ENCODE peak calls at places on chromosomes 16 and 17, in seven cellular contexts. O is kidney epithelial cell, R is breast epithelium, I is transverse colon, Y is heart left ventricle, B is HL-60, H is thoracic aorta. X is an unnamed sample.
A peak's percentile ranks its signal among the peaks of the same experiment; 100 is the strongest.

GRCh38 chr16:88636488-88637265 is 1.7 kb upstream of the IL17C start:
- DNase-seq in O (no peak), R (no peak), I (no peak), Y (no peak), B (no peak), H (no peak), X (no peak)

GRCh38 chr17:28551421-28552186 is 820 bp downstream of the UNC119 start:
- DNase-seq in O (no peak), R (no peak), I (no peak), Y (no peak), B (no peak), H (no peak), X (no peak)

GRCh38 chr17:57068222-57068658 is 16.8 kb upstream of the AKAP1 start:
- DNase-seq in O (no peak), R (no peak), I (no peak), Y (no peak), B (no peak), H (no peak), X (no peak)

GRCh38 chr16:17367932-17368331 is 102.8 kb downstream of the XYLT1 start:
- DNase-seq in O (no peak), R (no peak), I (peak; percentile 41), Y (no peak), B (no peak), H (no peak), X (no peak)

GRCh38 chr17:18066866-18067265 is 20.9 kb upstream of the DRG2 start:
- DNase-seq in O (no peak), R (no peak), I (no peak), Y (no peak), B (no peak), H (no peak), X (no peak)

GRCh38 chr17:3835410-3836229 is 10.4 kb downstream of the NCBP3 start:
- DNase-seq in O (no peak), R (no peak), I (no peak), Y (peak; percentile 68), B (peak; percentile 47), H (no peak), X (no peak)

GRCh38 chr17:72590382-72590781 is 469.6 kb downstream of the SOX9 start:
- DNase-seq in O (no peak), R (no peak), I (no peak), Y (no peak), B (no peak), H (no peak), X (no peak)

GRCh38 chr16:48511071-48511540 is 98.9 kb downstream of the N4BP1 start:
- DNase-seq in O (no peak), R (no peak), I (no peak), Y (no peak), B (no peak), H (no peak), X (no peak)

GRCh38 chr17:62692721-62693431 is 65.4 kb downstream of the MRC2 start:
- DNase-seq in O (no peak), R (no peak), I (no peak), Y (peak; percentile 35), B (no peak), H (no peak), X (no peak)

GRCh38 chr16:75244225-75244792 is 7.1 kb downstream of the BCAR1 start:
- DNase-seq in O (no peak), R (no peak), I (peak; percentile 63), Y (peak; percentile 71), B (no peak), H (no peak), X (no peak)

GRCh38 chr17:35890774-35891155 is 10.6 kb upstream of the CCL5 start:
- DNase-seq in O (no peak), R (no peak), I (peak; percentile 54), Y (no peak), B (no peak), H (no peak), X (no peak)

GRCh38 chr17:929547-929946 is 50.0 kb downstream of the NXN start:
- DNase-seq in O (no peak), R (no peak), I (no peak), Y (no peak), B (no peak), H (no peak), X (no peak)

GRCh38 chr16:88539652-88540345 is 30.4 kb upstream of the ZC3H18 start:
- DNase-seq in O (no peak), R (no peak), I (no peak), Y (no peak), B (no peak), H (no peak), X (no peak)

GRCh38 chr16:20826039-20826566 is 19.8 kb downstream of the REXO5 start:
- DNase-seq in O (no peak), R (no peak), I (no peak), Y (no peak), B (no peak), H (no peak), X (no peak)

GRCh38 chr17:4721203-4722135 is 9.8 kb upstream of the MED11 start:
- DNase-seq in O (no peak), R (no peak), I (peak; percentile 78), Y (peak; percentile 41), B (peak; percentile 76), H (no peak), X (no peak)

GRCh38 chr17:17181666-17182600 is 24.2 kb downstream of the PLD6 start:
- DNase-seq in O (no peak), R (no peak), I (no peak), Y (no peak), B (no peak), H (no peak), X (no peak)

GRCh38 chr16:69840975-69841374 is 78.8 kb downstream of the WWP2 start:
- DNase-seq in O (no peak), R (no peak), I (peak; percentile 82), Y (no peak), B (no peak), H (no peak), X (no peak)

GRCh38 chr17:57475786-57476185 is 219.5 kb downstream of the MSI2 start:
- DNase-seq in O (no peak), R (no peak), I (no peak), Y (no peak), B (no peak), H (no peak), X (no peak)

GRCh38 chr17:34220776-34221390 is 34.2 kb upstream of the CCL2 start:
- DNase-seq in O (no peak), R (no peak), I (no peak), Y (no peak), B (peak; percentile 57), H (no peak), X (no peak)

GRCh38 chr17:69412336-69412735 is 2.2 kb upstream of the MAP2K6 start:
- DNase-seq in O (no peak), R (no peak), I (no peak), Y (no peak), B (no peak), H (no peak), X (no peak)

GRCh38 chr17:35028531-35029262 is 34.8 kb downstream of the RFFL start:
- DNase-seq in O (no peak), R (no peak), I (no peak), Y (no peak), B (no peak), H (no peak), X (no peak)

GRCh38 chr17:35557353-35557752 is 3.3 kb downstream of the SLFN14 start:
- DNase-seq in O (no peak), R (no peak), I (no peak), Y (no peak), B (no peak), H (no peak), X (no peak)

GRCh38 chr16:1540556-1540855 is 7.0 kb downstream of the TMEM204 start:
- DNase-seq in O (no peak), R (no peak), I (no peak), Y (no peak), B (no peak), H (no peak), X (no peak)

GRCh38 chr17:81429353-81429774 is 34.1 kb downstream of the BAHCC1 start:
- DNase-seq in O (no peak), R (peak; percentile 91), I (peak; percentile 81), Y (peak; percentile 75), B (no peak), H (no peak), X (peak; percentile 76)

GRCh38 chr17:4901648-4902344 is 1.1 kb downstream of the CHRNE start:
- DNase-seq in O (no peak), R (peak; percentile 50), I (no peak), Y (peak; percentile 58), B (peak; percentile 53), H (no peak), X (peak; percentile 66)

GRCh38 chr16:66486773-66487579 is 59.9 kb downstream of the BEAN1 start:
- DNase-seq in O (peak; percentile 49), R (peak; percentile 43), I (no peak), Y (no peak), B (peak; percentile 59), H (no peak), X (no peak)

GRCh38 chr17:6232768-6233130 is 162.6 kb downstream of the WSCD1 start:
- DNase-seq in O (no peak), R (no peak), I (no peak), Y (no peak), B (no peak), H (no peak), X (no peak)
- H3K4me3 ChIP-seq in O (no peak overlapping the region), R (no peak overlapping the region), I (no peak overlapping the region), Y (no peak overlapping the region), B (no peak overlapping the region), H (no peak overlapping the region), X (no peak overlapping the region)

DNA sequence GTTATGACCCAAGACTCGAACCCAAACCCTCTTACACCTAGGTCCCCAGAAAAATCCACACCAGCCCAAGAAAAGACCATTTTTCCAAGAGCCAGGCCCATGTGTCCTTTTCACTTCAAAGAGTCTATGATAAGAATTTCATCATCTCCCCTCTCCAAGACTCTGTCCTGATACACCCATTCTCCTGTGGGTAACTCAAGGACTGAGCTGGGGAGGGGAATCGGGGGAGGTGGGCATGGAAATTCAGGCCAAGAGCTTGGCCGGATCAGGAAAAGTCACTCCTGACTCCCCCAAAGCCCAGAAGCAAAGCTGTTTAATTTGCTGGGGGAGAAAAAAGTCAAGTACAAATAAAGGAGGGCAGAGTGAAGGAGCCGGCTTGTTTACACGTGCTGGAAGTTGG is 3.7 kb downstream of the ACLY start:
- DNase-seq in O (no peak), R (no peak), I (no peak), Y (no peak), B (no peak), H (no peak), X (no peak)
- H3K4me3 ChIP-seq in O (no peak overlapping the region), R (no peak overlapping the region), I (no peak overlapping the region), Y (no peak overlapping the region), B (no peak overlapping the region), H (no peak overlapping the region), X (no peak overlapping the region)

DNA sequence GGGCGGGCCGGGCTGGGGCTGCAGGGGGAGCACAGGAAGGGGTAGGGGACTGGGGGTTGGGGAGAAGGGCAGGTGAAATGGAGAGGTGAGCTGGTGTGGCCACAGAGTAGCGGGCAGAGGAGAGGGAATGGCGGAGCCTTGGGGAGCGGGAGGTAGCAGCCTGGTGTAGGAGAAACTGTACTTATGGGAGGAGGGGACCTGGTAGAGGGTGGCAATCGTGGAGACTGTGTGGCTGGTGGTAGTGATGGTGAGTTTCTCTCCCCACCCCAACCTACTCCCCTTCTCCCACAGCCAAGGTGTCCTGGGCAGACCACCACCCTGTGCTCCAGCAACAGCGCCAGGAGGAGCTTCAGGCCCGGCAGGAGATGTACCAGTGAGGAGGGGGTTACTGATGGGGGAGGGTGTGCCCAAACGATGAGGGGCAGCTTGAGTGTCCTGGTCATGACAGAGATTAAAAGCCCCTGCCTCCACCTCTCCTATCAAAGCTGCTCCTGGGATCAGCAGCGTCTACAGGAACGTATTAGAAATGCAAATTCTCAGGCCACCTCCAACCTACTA is 831 bp downstream of the ALOX15B start:
- DNase-seq in O (no peak), R (no peak), I (no peak), Y (no peak), B (no peak), H (no peak), X (no peak)
- H3K4me3 ChIP-seq in O (no peak overlapping the region), R (peak overlapping the region; percentile 26), I (no peak overlapping the region), Y (peak overlapping the region; percentile 23), B (no peak overlapping the region), H (peak overlapping the region; percentile 6), X (peak overlapping the region; percentile 22)

GRCh38 chr16:30660424-30661251 is 2.4 kb downstream of the FBRS start:
- DNase-seq in O (no peak), R (no peak), I (peak; percentile 87), Y (no peak), B (no peak), H (no peak), X (no peak)
- H3K4me3 ChIP-seq in O (peak overlapping the region; percentile 82), R (peak overlapping the region; percentile 79), I (peak overlapping the region; percentile 94), Y (peak overlapping the region; percentile 88), B (peak overlapping the region; percentile 63), H (peak overlapping the region; percentile 98), X (peak overlapping the region; percentile 92)

X was measured in dorsolateral prefrontal cortex.